ENCODE peak calls at places on chromosomes 5 and 9, in six cellular contexts. N is T-helper 9 cell; Z is ELF-1; O is effector memory CD8-positive, alpha-beta T cell; K is WTC11; S is amygdala. I is an unnamed sample.

GRCh38 chr5:131720714-131721113 is 76.1 kb downstream of the FNIP1 start:
- DNase-seq in N (no peak), Z (no peak), O (no peak), K (no peak), S (no peak), I (no peak)

GRCh38 chr5:135655326-135655725 is 76.5 kb upstream of the CXCL14 start:
- DNase-seq in N (no peak), Z (no peak), O (no peak), K (no peak), S (no peak), I (no peak)

GRCh38 chr5:154647760-154648143 is 107.4 kb upstream of the LARP1 start:
- DNase-seq in N (no peak), Z (peak; percentile 44), O (no peak), K (no peak), S (no peak), I (no peak)

GRCh38 chr9:33113799-33114547 is 37.5 kb upstream of the SMU1 start:
- DNase-seq in N (no peak), Z (no peak), O (no peak), K (no peak), S (no peak), I (no peak)

GRCh38 chr5:113331201-113331551 is 103.6 kb downstream of the TSSK1B start:
- DNase-seq in N (no peak), Z (no peak), O (no peak), K (no peak), S (no peak), I (no peak)

GRCh38 chr5:52895572-52896296 is 93.4 kb upstream of the ITGA2 start:
- DNase-seq in N (no peak), Z (no peak), O (no peak), K (no peak), S (no peak), I (peak; percentile 42)

GRCh38 chr9:98740226-98740881 is 31.6 kb upstream of the GABBR2 start:
- DNase-seq in N (no peak), Z (no peak), O (no peak), K (no peak), S (no peak), I (no peak)

GRCh38 chr5:137705106-137705505 is 30.8 kb downstream of the KLHL3 start:
- DNase-seq in N (no peak), Z (no peak), O (no peak), K (no peak), S (no peak), I (no peak)

GRCh38 chr5:60649288-60649917 is 50.6 kb downstream of the DEPDC1B start:
- DNase-seq in N (no peak), Z (no peak), O (no peak), K (no peak), S (no peak), I (peak; percentile 28)

GRCh38 chr5:115725522-115725921 is 90.9 kb downstream of the CDO1 start:
- DNase-seq in N (no peak), Z (no peak), O (no peak), K (no peak), S (no peak), I (no peak)

GRCh38 chr5:134586866-134587524 is 45.6 kb downstream of the SAR1B start:
- DNase-seq in N (peak; percentile 79), Z (peak; percentile 90), O (peak; percentile 80), K (peak; percentile 95), S (peak; percentile 17), I (peak; percentile 24)

GRCh38 chr9:137298401-137298982 is 3.6 kb downstream of the NRARP start:
- DNase-seq in N (no peak), Z (no peak), O (no peak), K (peak; percentile 30), S (no peak), I (no peak)

GRCh38 chr5:123371575-123372179 is 51.5 kb downstream of the CEP120 start:
- DNase-seq in N (peak; percentile 34), Z (peak; percentile 27), O (peak; percentile 23), K (peak; percentile 75), S (no peak), I (no peak)

GRCh38 chr9:137299938-137300337 is 2.1 kb downstream of the NRARP start:
- DNase-seq in N (no peak), Z (no peak), O (no peak), K (peak; percentile 52), S (no peak), I (no peak)

GRCh38 chr9:469672-470040 is 255.0 kb downstream of the DOCK8 start:
- DNase-seq in N (no peak), Z (peak; percentile 89), O (no peak), K (peak; percentile 34), S (peak; percentile 42), I (no peak)

GRCh38 chr9:34500623-34501267 is 22.0 kb downstream of the ENHO start:
- DNase-seq in N (peak; percentile 72), Z (peak; percentile 79), O (peak; percentile 72), K (peak; percentile 83), S (peak; percentile 39), I (no peak)

GRCh38 chr5:60196382-60197113 is 303.0 kb upstream of the PDE4D start:
- DNase-seq in N (no peak), Z (no peak), O (no peak), K (no peak), S (peak; percentile 42), I (peak; percentile 71)

GRCh38 chr5:153211052-153211451 is 279.4 kb upstream of the GRIA1 start:
- DNase-seq in N (no peak), Z (peak; percentile 33), O (no peak), K (no peak), S (no peak), I (no peak)

GRCh38 chr9:13450723-13451122 is 171.2 kb upstream of the MPDZ start:
- DNase-seq in N (no peak), Z (no peak), O (no peak), K (no peak), S (no peak), I (no peak)

GRCh38 chr9:124800306-124801259 is 23.6 kb downstream of the OLFML2A start:
- DNase-seq in N (no peak), Z (no peak), O (no peak), K (no peak), S (peak; percentile 77), I (no peak)

GRCh38 chr9:35935755-35936509 is 22.0 kb downstream of the OR2S2 start:
- DNase-seq in N (no peak), Z (no peak), O (no peak), K (no peak), S (no peak), I (no peak)

GRCh38 chr5:36982146-36982545 is 105.6 kb downstream of the NIPBL start:
- DNase-seq in N (no peak), Z (no peak), O (no peak), K (no peak), S (no peak), I (no peak)

GRCh38 chr5:151896041-151896691 is 28.5 kb downstream of the GLRA1 start:
- DNase-seq in N (no peak), Z (peak; percentile 46), O (no peak), K (no peak), S (no peak), I (no peak)

GRCh38 chr9:16482764-16483163 is 387.7 kb downstream of the BNC2 start:
- DNase-seq in N (no peak), Z (no peak), O (no peak), K (no peak), S (no peak), I (no peak)

GRCh38 chr5:148967783-148968182 is 95.1 kb downstream of the SH3TC2 start:
- DNase-seq in N (no peak), Z (no peak), O (no peak), K (no peak), S (no peak), I (no peak)